ENCODE peak calls at places on chromosomes 2 and 18, in seven cellular contexts. R is tibial nerve, A is mucosa of descending colon, P is ovary, M is mammary epithelial cell, Y is stomach, V is nephron progenitor cell. D is an unnamed sample.

GRCh38 chr2:109694190-109694589 is 80.0 kb downstream of the SOWAHC start:
- DNase-seq in A (no peak), V (no peak), Y (no peak), R (no peak), M (peak; percentile 54), P (no peak), D (no peak)

GRCh38 chr2:170554278-170554955 is 160.7 kb upstream of the SP5 start:
- DNase-seq in P (no peak), V (no peak), M (peak; percentile 89), Y (peak; percentile 32), R (peak; percentile 63), A (no peak), D (no peak)

GRCh38 chr18:79315589-79315988 is 80.1 kb upstream of the NFATC1 start:
- DNase-seq in A (no peak), P (no peak), Y (no peak), V (no peak), M (no peak), R (no peak), D (no peak)

GRCh38 chr2:69911985-69912563 is 2.8 kb upstream of the MXD1 start:
- DNase-seq in P (no peak), Y (no peak), A (no peak), M (peak; percentile 40), V (no peak), R (no peak), D (no peak)

GRCh38 chr2:59176737-59177136 is 935.6 kb upstream of the FANCL start:
- DNase-seq in M (no peak), Y (no peak), P (no peak), V (no peak), A (no peak), R (no peak), D (no peak)

GRCh38 chr18:12911928-12912703 is 28.1 kb upstream of the PTPN2 start:
- DNase-seq in R (no peak), A (no peak), M (no peak), Y (no peak), P (no peak), V (no peak), D (no peak)

GRCh38 chr18:55136258-55136657 is 177.0 kb upstream of the CCDC68 start:
- DNase-seq in Y (no peak), P (no peak), A (no peak), M (no peak), V (no peak), R (no peak), D (no peak)

GRCh38 chr2:239555566-239555895 is 154.7 kb upstream of the HDAC4 start:
- DNase-seq in M (no peak), Y (no peak), P (no peak), V (no peak), A (no peak), R (no peak), D (no peak)

GRCh38 chr2:228681979-228682378 is 500.5 kb upstream of the SPHKAP start:
- DNase-seq in V (no peak), A (no peak), R (no peak), Y (no peak), M (no peak), P (no peak), D (no peak)

GRCh38 chr2:65204461-65205230 is 23.0 kb upstream of the ACTR2 start:
- DNase-seq in R (no peak), V (no peak), P (no peak), Y (peak; percentile 29), A (no peak), M (no peak), D (no peak)

GRCh38 chr2:128378231-128379020 is 59.8 kb upstream of the HS6ST1 start:
- DNase-seq in V (no peak), A (no peak), Y (peak; percentile 23), P (no peak), M (no peak), R (no peak), D (no peak)

GRCh38 chr2:110946892-110947291 is 173.8 kb upstream of the BCL2L11 start:
- DNase-seq in M (no peak), Y (no peak), R (peak; percentile 11), A (no peak), P (no peak), V (no peak), D (peak; percentile 72)

GRCh38 chr2:240499309-240500301 is 58.2 kb downstream of the ANKMY1 start:
- DNase-seq in R (no peak), A (no peak), P (no peak), M (no peak), V (no peak), Y (peak; percentile 24), D (no peak)

GRCh38 chr2:88919087-88919738 is 227.7 kb downstream of the RPIA start:
- DNase-seq in P (no peak), R (peak; percentile 11), A (no peak), M (no peak), V (no peak), Y (no peak), D (no peak)

GRCh38 chr2:120936476-120937334 is 201.0 kb downstream of the GLI2 start:
- DNase-seq in A (no peak), P (no peak), M (no peak), Y (no peak), V (no peak), R (no peak), D (no peak)

GRCh38 chr2:43402002-43402401 is 175.6 kb upstream of the ZFP36L2 start:
- DNase-seq in P (no peak), M (no peak), R (no peak), Y (no peak), V (no peak), A (no peak), D (no peak)

GRCh38 chr18:28127228-28127627 is 49.7 kb downstream of the CDH2 start:
- DNase-seq in R (no peak), M (no peak), V (no peak), A (no peak), Y (peak; percentile 60), P (no peak), D (no peak)

GRCh38 chr2:18792226-18792629 is 202.9 kb upstream of the NT5C1B start:
- DNase-seq in A (no peak), Y (no peak), V (peak; percentile 33), P (no peak), M (no peak), R (no peak), D (no peak)

GRCh38 chr18:62850619-62851306 is 135.4 kb downstream of the PHLPP1 start:
- DNase-seq in M (no peak), A (no peak), V (no peak), Y (no peak), P (no peak), R (no peak), D (no peak)

GRCh38 chr2:160970052-160970846 is 190.0 kb upstream of the TANK start:
- DNase-seq in V (peak; percentile 37), R (peak; percentile 47), P (peak; percentile 64), Y (no peak), M (peak; percentile 39), A (no peak), D (no peak)

GRCh38 chr2:69375494-69376353 is 11.3 kb downstream of the GFPT1 start:
- DNase-seq in R (no peak), V (no peak), Y (no peak), M (peak; percentile 15), A (no peak), P (no peak), D (no peak)

GRCh38 chr18:43563780-43564179 is 286.5 kb upstream of the SYT4 start:
- DNase-seq in Y (peak; percentile 41), A (no peak), R (no peak), V (peak; percentile 26), M (peak; percentile 30), P (no peak), D (no peak)

GRCh38 chr2:230134496-230135073 is 65.9 kb upstream of the SLC16A14 start:
- DNase-seq in R (no peak), M (peak; percentile 54), V (no peak), A (no peak), P (no peak), Y (no peak), D (no peak)

GRCh38 chr2:23456881-23457760 is 72.1 kb downstream of the KLHL29 start:
- DNase-seq in M (no peak), R (no peak), Y (no peak), P (no peak), A (no peak), V (no peak), D (no peak)

GRCh38 chr2:237118025-237118424 is 32.3 kb downstream of the COPS8 start:
- DNase-seq in M (peak; percentile 81), R (no peak), Y (no peak), A (no peak), P (no peak), V (no peak), D (no peak)

GRCh38 chr2:240839152-240840143 is 19.4 kb upstream of the KIF1A start:
- DNase-seq in P (no peak), A (no peak), Y (no peak), V (no peak), R (no peak), M (no peak), D (no peak)

GRCh38 chr2:41722668-41723369 is 325.0 kb upstream of the PKDCC start:
- DNase-seq in V (no peak), R (peak; percentile 53), M (peak; percentile 83), P (peak; percentile 35), A (no peak), Y (no peak), D (no peak)

GRCh38 chr2:217468042-217468441 is 534.8 kb downstream of the TNS1 start:
- DNase-seq in Y (no peak), V (no peak), M (no peak), P (no peak), R (no peak), A (no peak), D (no peak)
- TF ChIP-seq CTCF in Y (no peak), V (no peak), M (no peak), P (no peak), R (no peak), A (no peak), D (no peak)

GRCh38 chr2:134228493-134228903 is 25.4 kb upstream of the MGAT5 start:
- DNase-seq in V (no peak), R (no peak), A (no peak), P (no peak), M (no peak), Y (no peak), D (no peak)
- TF ChIP-seq CTCF in V (no peak), R (no peak), A (peak; percentile 28), P (no peak), M (peak; percentile 26), Y (no peak), D (peak; percentile 57)

DNA sequence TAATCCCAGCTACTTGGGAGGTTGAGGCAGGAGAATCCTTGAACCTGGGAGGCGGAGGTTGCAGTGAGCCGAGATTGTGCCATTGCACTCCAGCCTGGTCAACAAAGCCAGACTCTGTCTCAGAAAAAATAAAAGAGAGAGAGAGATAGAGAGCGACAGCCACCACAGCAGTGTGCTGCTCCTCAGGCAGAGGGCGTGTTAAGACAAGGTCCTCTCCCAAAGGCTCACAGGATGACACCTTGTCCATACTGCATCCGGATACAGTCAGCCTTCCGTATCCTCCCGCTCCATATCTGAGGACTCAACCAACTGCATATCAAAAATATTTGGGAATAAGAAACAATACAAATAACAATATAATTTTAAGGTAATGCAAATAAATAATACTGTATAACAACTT is 20.1 kb downstream of the ARL4C start:
- DNase-seq in V (no peak), R (no peak), M (no peak), Y (no peak), A (no peak), P (no peak), D (no peak)
- TF ChIP-seq CTCF in V (no peak), R (no peak), M (peak; percentile 28), Y (no peak), A (no peak), P (no peak), D (no peak)

DNA sequence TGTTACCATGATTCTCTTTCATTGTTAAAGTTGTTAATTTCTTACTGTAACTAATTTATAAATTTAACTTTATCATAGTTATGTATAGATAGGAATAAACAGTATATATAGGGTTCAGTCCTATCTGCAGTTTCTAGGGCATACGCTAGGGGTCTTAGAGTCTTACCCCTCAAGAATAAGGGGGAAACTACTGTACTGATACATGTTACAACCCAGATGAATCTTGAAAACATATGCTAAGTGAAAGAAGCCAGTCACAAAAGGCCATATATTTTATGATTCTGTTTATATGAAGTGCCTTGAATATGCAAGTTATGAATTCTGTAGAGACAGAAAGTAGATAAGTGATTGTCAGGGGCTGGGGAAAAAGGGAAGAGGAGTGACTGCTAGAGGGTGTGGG is 52.4 kb downstream of the RTN4 start:
- DNase-seq in V (no peak), P (no peak), R (no peak), M (no peak), A (no peak), Y (no peak), D (no peak)
- TF ChIP-seq CTCF in V (no peak), P (no peak), R (no peak), M (peak; percentile 24), A (no peak), Y (no peak), D (no peak)

D was measured in CD14-positive monocyte.